ENCODE peak calls at places on chromosomes 11 and 22, in six cellular contexts. K is NCI-H2081; P is effector memory CD8-positive, alpha-beta T cell; I is NCI-H1436; X is naive B cell; L is neural crest cell. J is an unnamed sample.

GRCh38 chr11:72637926-72638325 is 36.3 kb downstream of the PDE2A start:
- DNase-seq in K (peak), P (no peak), I (no peak), X (no peak), L (no peak), J (no peak)

GRCh38 chr11:111697910-111698309 is 68.3 kb downstream of the PPP2R1B start:
- DNase-seq in K (no peak), P (no peak), I (no peak), X (no peak), L (no peak), J (no peak)

GRCh38 chr11:107247189-107247588 is 210.4 kb downstream of the CWF19L2 start:
- DNase-seq in K (no peak), P (no peak), I (no peak), X (no peak), L (no peak), J (no peak)

GRCh38 chr11:68974421-68975194 is 6.2 kb downstream of the MRGPRD start:
- DNase-seq in K (no peak), P (no peak), I (no peak), X (no peak), L (no peak), J (no peak)

GRCh38 chr22:32996702-32997101 is 61.5 kb downstream of the SYN3 start:
- DNase-seq in K (no peak), P (no peak), I (no peak), X (no peak), L (no peak), J (no peak)

GRCh38 chr11:66227700-66228099 is 40.7 kb upstream of the RAB1B start:
- DNase-seq in K (no peak), P (no peak), I (no peak), X (no peak), L (no peak), J (no peak)

GRCh38 chr11:76445122-76446084 is 585 bp downstream of the EMSY start:
- DNase-seq in K (peak), P (peak), I (peak), X (peak), L (peak), J (peak)

GRCh38 chr11:26474401-26474800 is 97.7 kb downstream of the MUC15 start:
- DNase-seq in K (no peak), P (no peak), I (no peak), X (no peak), L (no peak), J (no peak)

GRCh38 chr22:31084811-31085492 is 3.8 kb downstream of the SMTN start:
- DNase-seq in K (no peak), P (peak), I (no peak), X (peak), L (peak), J (peak)

GRCh38 chr11:12179521-12179920 is 69.1 kb downstream of the MICAL2 start:
- DNase-seq in K (no peak), P (no peak), I (no peak), X (no peak), L (no peak), J (no peak)

GRCh38 chr11:10355257-10355661 is 50.4 kb downstream of the ADM start:
- DNase-seq in K (no peak), P (no peak), I (no peak), X (no peak), L (no peak), J (no peak)

GRCh38 chr22:45682069-45682468 is 10.4 kb downstream of the ATXN10 start:
- DNase-seq in K (no peak), P (no peak), I (no peak), X (no peak), L (no peak), J (no peak)

GRCh38 chr22:40542821-40543540 is 93.5 kb downstream of the MRTFA start:
- DNase-seq in K (no peak), P (no peak), I (no peak), X (no peak), L (no peak), J (no peak)

GRCh38 chr11:62147545-62147944 is 23.7 kb downstream of the INCENP start:
- DNase-seq in K (no peak), P (no peak), I (no peak), X (no peak), L (no peak), J (no peak)

GRCh38 chr22:19701420-19702145 is 12.7 kb upstream of the SEPTIN5 start:
- DNase-seq in K (no peak), P (no peak), I (no peak), X (no peak), L (no peak), J (no peak)

GRCh38 chr11:102974552-102975280 is 19.2 kb upstream of the MMP13 start:
- DNase-seq in K (no peak), P (no peak), I (no peak), X (no peak), L (no peak), J (no peak)

GRCh38 chr11:67351275-67352005 is 1.9 kb downstream of the POLD4 start:
- DNase-seq in K (peak), P (peak), I (peak), X (peak), L (peak), J (peak)

GRCh38 chr11:27242591-27242990 is 120.4 kb downstream of the CCDC34 start:
- DNase-seq in K (no peak), P (no peak), I (no peak), X (no peak), L (no peak), J (no peak)

GRCh38 chr22:49021926-49022815 is 805.5 kb downstream of the BRD1 start:
- DNase-seq in K (no peak), P (no peak), I (no peak), X (no peak), L (no peak), J (no peak)

GRCh38 chr11:111393096-111393495 is 14.0 kb upstream of the POU2AF1 start:
- DNase-seq in K (no peak), P (no peak), I (no peak), X (no peak), L (no peak), J (no peak)

GRCh38 chr11:75265851-75266531 is 25.4 kb downstream of the TPBGL start:
- DNase-seq in K (no peak), P (no peak), I (no peak), X (no peak), L (no peak), J (no peak)

GRCh38 chr22:21837184-21837979 is 30.1 kb downstream of the MAPK1 start:
- DNase-seq in K (no peak), P (no peak), I (no peak), X (no peak), L (no peak), J (no peak)

GRCh38 chr22:38756631-38757463 is 1.0 kb upstream of the SUN2 start:
- DNase-seq in K (no peak), P (no peak), I (no peak), X (peak), L (no peak), J (no peak)

GRCh38 chr11:27218498-27219038 is 144.4 kb downstream of the CCDC34 start:
- DNase-seq in K (peak), P (no peak), I (no peak), X (no peak), L (no peak), J (no peak)

GRCh38 chr11:29227816-29228215 is 789.0 kb downstream of the KCNA4 start:
- DNase-seq in K (no peak), P (no peak), I (no peak), X (no peak), L (no peak), J (no peak)